ENCODE peak calls at places on chromosomes 6 and 20, in ten cellular contexts. K, F, G, S, N, X, Y, E, L and Z are unnamed samples.

GRCh38 chr20:35972445-35972844 is 4.1 kb downstream of the CNBD2 start:
- DNase-seq in K (no peak), F (no peak), G (no peak), S (no peak), N (no peak), X (peak; percentile 51), Y (peak; percentile 49), E (no peak), L (no peak), Z (no peak)

GRCh38 chr6:18389479-18389878 is 2.3 kb downstream of the RNF144B start:
- DNase-seq in K (no peak), F (no peak), G (no peak), S (no peak), N (no peak), X (no peak), Y (no peak), E (no peak), L (no peak), Z (no peak)

GRCh38 chr20:37357481-37358365 is 11.8 kb downstream of the SRC start:
- DNase-seq in K (no peak), F (no peak), G (no peak), S (no peak), N (no peak), X (no peak), Y (no peak), E (no peak), L (no peak), Z (peak; percentile 84)

GRCh38 chr6:135274561-135275293 is 93.6 kb downstream of the MYB start:
- DNase-seq in K (no peak), F (no peak), G (no peak), S (no peak), N (no peak), X (no peak), Y (no peak), E (no peak), L (no peak), Z (no peak)

GRCh38 chr20:57911512-57912226 is 201.9 kb upstream of the PMEPA1 start:
- DNase-seq in K (no peak), F (no peak), G (no peak), S (no peak), N (no peak), X (no peak), Y (no peak), E (no peak), L (no peak), Z (no peak)

GRCh38 chr6:37631295-37631694 is 66.4 kb downstream of the MDGA1 start:
- DNase-seq in K (no peak), F (no peak), G (no peak), S (peak; percentile 71), N (no peak), X (no peak), Y (no peak), E (no peak), L (no peak), Z (no peak)

GRCh38 chr6:110285306-110286060 is 72.7 kb downstream of the METTL24 start:
- DNase-seq in K (no peak), F (no peak), G (no peak), S (no peak), N (no peak), X (no peak), Y (no peak), E (no peak), L (no peak), Z (no peak)

GRCh38 chr6:107812370-107812769 is 11.7 kb downstream of the SCML4 start:
- DNase-seq in K (no peak), F (no peak), G (no peak), S (no peak), N (no peak), X (no peak), Y (no peak), E (no peak), L (no peak), Z (no peak)

GRCh38 chr6:21367148-21367547 is 226.4 kb upstream of the SOX4 start:
- DNase-seq in K (no peak), F (no peak), G (no peak), S (no peak), N (no peak), X (no peak), Y (no peak), E (no peak), L (no peak), Z (no peak)

GRCh38 chr6:68873236-68873635 is 238.2 kb downstream of the ADGRB3 start:
- DNase-seq in K (no peak), F (no peak), G (no peak), S (no peak), N (no peak), X (no peak), Y (no peak), E (no peak), L (no peak), Z (no peak)

GRCh38 chr20:35883341-35883777 is 70.9 kb downstream of the SCAND1 start:
- DNase-seq in K (no peak), F (no peak), G (no peak), S (no peak), N (no peak), X (no peak), Y (no peak), E (no peak), L (peak; percentile 49), Z (no peak)

GRCh38 chr20:25418779-25419178 is 11.3 kb downstream of the GINS1 start:
- DNase-seq in K (no peak), F (no peak), G (no peak), S (no peak), N (no peak), X (no peak), Y (no peak), E (no peak), L (no peak), Z (no peak)

GRCh38 chr6:27422651-27423332 is 34.2 kb downstream of the ZNF391 start:
- DNase-seq in K (no peak), F (no peak), G (no peak), S (no peak), N (no peak), X (no peak), Y (no peak), E (no peak), L (no peak), Z (no peak)

GRCh38 chr6:87078983-87079616 is 15.8 kb downstream of the CGA start:
- DNase-seq in K (peak; percentile 6), F (peak; percentile 57), G (peak; percentile 23), S (peak; percentile 69), N (peak; percentile 76), X (peak; percentile 29), Y (peak; percentile 29), E (peak; percentile 76), L (peak; percentile 81), Z (peak; percentile 65)

GRCh38 chr6:91081452-91082067 is 494.7 kb upstream of the MAP3K7 start:
- DNase-seq in K (no peak), F (no peak), G (peak; percentile 32), S (peak; percentile 50), N (no peak), X (peak; percentile 32), Y (peak; percentile 37), E (no peak), L (peak; percentile 17), Z (peak; percentile 64)

GRCh38 chr6:46235242-46235641 is 64.5 kb upstream of the ENPP5 start:
- DNase-seq in K (no peak), F (no peak), G (no peak), S (no peak), N (no peak), X (no peak), Y (no peak), E (no peak), L (no peak), Z (no peak)

GRCh38 chr6:27568226-27568889 is 95.5 kb upstream of the ZNF184 start:
- DNase-seq in K (no peak), F (no peak), G (no peak), S (no peak), N (no peak), X (no peak), Y (no peak), E (no peak), L (no peak), Z (no peak)

GRCh38 chr20:11329271-11329670 is 588.4 kb upstream of the BTBD3 start:
- DNase-seq in K (no peak), F (no peak), G (no peak), S (no peak), N (no peak), X (no peak), Y (peak; percentile 28), E (no peak), L (no peak), Z (no peak)

GRCh38 chr20:60254901-60255411 is 296.7 kb downstream of the CDH26 start:
- DNase-seq in K (no peak), F (no peak), G (peak; percentile 18), S (no peak), N (no peak), X (peak; percentile 44), Y (peak; percentile 11), E (no peak), L (no peak), Z (no peak)

GRCh38 chr6:57974653-57975052 is 657.2 kb downstream of the PRIM2 start:
- DNase-seq in K (no peak), F (no peak), G (no peak), S (no peak), N (no peak), X (no peak), Y (no peak), E (no peak), L (no peak), Z (no peak)

GRCh38 chr6:55524441-55524840 is 54.6 kb downstream of the HMGCLL1 start:
- DNase-seq in K (no peak), F (no peak), G (no peak), S (no peak), N (no peak), X (no peak), Y (no peak), E (no peak), L (no peak), Z (no peak)

GRCh38 chr20:4795394-4795793 is 73.7 kb downstream of the PRND start:
- DNase-seq in K (no peak), F (peak; percentile 38), G (peak; percentile 23), S (no peak), N (no peak), X (no peak), Y (no peak), E (peak; percentile 69), L (no peak), Z (peak; percentile 90)

GRCh38 chr6:156845447-156845846 is 68.3 kb downstream of the ARID1B start:
- DNase-seq in K (no peak), F (no peak), G (no peak), S (no peak), N (no peak), X (no peak), Y (no peak), E (no peak), L (no peak), Z (no peak)

GRCh38 chr6:157535354-157536217 is 154.6 kb downstream of the ZDHHC14 start:
- DNase-seq in K (no peak), F (peak; percentile 20), G (peak; percentile 30), S (no peak), N (no peak), X (no peak), Y (no peak), E (peak; percentile 19), L (no peak), Z (peak; percentile 69)

GRCh38 chr20:50353289-50353961 is 156.8 kb upstream of the PTPN1 start:
- DNase-seq in K (no peak), F (no peak), G (no peak), S (no peak), N (peak; percentile 70), X (no peak), Y (no peak), E (no peak), L (no peak), Z (peak; percentile 49)